ENCODE peak calls at places on chromosomes 13 and 19, in four cellular contexts. F, T, W and J are unnamed samples. For H3K79me2, the result is how much of the 10 kb centered on the place peaks cover.

GRCh38 chr13:78102121-78102677 is 183.6 kb upstream of the EDNRB start:
- DNase-seq in F (no peak), W (no peak), T (no peak), J (peak)

GRCh38 chr13:20475927-20476691 is 49.5 kb downstream of the CRYL1 start:
- DNase-seq in F (no peak), W (peak), T (no peak), J (no peak)

GRCh38 chr19:56159616-56160271 is 16.1 kb upstream of the GALP start:
- DNase-seq in T (no peak), F (no peak), W (no peak), J (no peak)

GRCh38 chr19:52527134-52527953 is at the start of gene ZNF808:
- DNase-seq in F (peak), W (peak), T (peak), J (peak)

GRCh38 chr13:73335938-73336337 is 277.1 kb downstream of the KLF5 start:
- DNase-seq in T (no peak), W (no peak), F (no peak), J (peak)

GRCh38 chr13:48586591-48587103 is 53.8 kb upstream of the RCBTB2 start:
- DNase-seq in T (no peak), W (peak), F (no peak), J (no peak)

GRCh38 chr13:41848435-41849255 is 112.3 kb downstream of the VWA8 start:
- DNase-seq in F (no peak), W (peak), T (no peak), J (no peak)

GRCh38 chr19:33794578-33795369 is 1.9 kb upstream of the KCTD15 start:
- DNase-seq in W (peak), T (no peak), F (peak), J (no peak)

GRCh38 chr19:23249911-23250649 is at the start of gene ZNF724:
- DNase-seq in F (peak), T (peak), W (peak), J (peak)

GRCh38 chr13:110322828-110323171 is 15.7 kb downstream of the COL4A2 start:
- DNase-seq in W (no peak), F (no peak), T (no peak), J (no peak)

GRCh38 chr19:55118401-55118991 is 1.1 kb upstream of the PPP1R12C start:
- DNase-seq in T (peak), F (peak), W (peak), J (no peak)

GRCh38 chr19:18840288-18841260 is 8.8 kb downstream of the UPF1 start:
- DNase-seq in W (no peak), F (no peak), T (no peak), J (no peak)

GRCh38 chr13:32282096-32282711 is 33.0 kb downstream of the ZAR1L start:
- DNase-seq in T (no peak), F (no peak), W (no peak), J (no peak)

GRCh38 chr13:90104764-90105163 is 1242.7 kb upstream of the MIR17HG start:
- DNase-seq in F (no peak), T (no peak), W (no peak), J (no peak)

GRCh38 chr13:97757807-97758206 is 195.7 kb upstream of the IPO5 start:
- DNase-seq in F (no peak), T (no peak), W (no peak), J (peak)

GRCh38 chr19:8221161-8221560 is 12.0 kb downstream of the CERS4 start:
- DNase-seq in T (no peak), F (no peak), W (no peak), J (no peak)
- H3K79me2 ChIP-seq in T (under half), F (under half), W (under half), J (under half)

GRCh38 chr13:101326710-101327109 is 89.6 kb downstream of the NALCN start:
- DNase-seq in W (no peak), T (no peak), F (no peak), J (no peak)
- H2BK120ac ChIP-seq in W (no peak), T (no peak), F (no peak), J (no peak)

GRCh38 chr19:1651548-1652394 is 644 bp downstream of the TCF3 start:
- DNase-seq in W (peak), T (no peak), F (no peak), J (peak)
- H3K23ac ChIP-seq in W (no peak), T (no peak), F (no peak), J (no peak)

GRCh38 chr13:30464496-30465351 is 1.0 kb downstream of the HMGB1 start:
- DNase-seq in T (no peak), W (peak), F (peak), J (peak)
- H3K79me2 ChIP-seq in T (under half), W (under half), F (under half), J (under half)

DNA sequence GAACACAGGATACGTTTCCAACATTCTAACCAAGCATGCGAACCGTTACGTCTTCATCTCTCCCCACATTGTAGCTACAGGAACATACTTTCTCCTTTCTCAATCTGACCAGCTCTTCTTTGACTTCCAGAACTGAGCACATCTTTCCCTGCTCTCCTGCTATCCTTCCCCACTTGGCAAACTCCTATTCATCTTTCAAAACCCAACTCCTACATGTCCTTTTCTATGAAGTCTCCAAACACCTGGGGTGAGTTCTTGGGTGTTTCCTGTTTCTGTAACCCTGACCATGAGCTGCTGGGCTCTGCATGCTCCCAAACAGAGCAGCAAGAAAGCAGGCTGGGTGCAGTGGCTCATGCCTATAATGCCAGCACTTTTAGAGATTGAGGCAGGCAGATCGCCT is 6.6 kb downstream of the ACER1 start:
- DNase-seq in T (no peak), W (no peak), F (no peak), J (no peak)
- H2BK120ac ChIP-seq in T (no peak), W (no peak), F (no peak), J (no peak)

GRCh38 chr19:810077-810855 is 11.5 kb downstream of the PLPPR3 start:
- DNase-seq in W (no peak), T (no peak), F (peak), J (no peak)

GRCh38 chr19:812049-812816 is 9.5 kb downstream of the PLPPR3 start:
- DNase-seq in W (no peak), F (no peak), T (no peak), J (peak)

GRCh38 chr19:811007-811434 is 10.7 kb downstream of the PLPPR3 start:
- DNase-seq in W (no peak), F (peak), T (no peak), J (no peak)

GRCh38 chr19:812819-813358 is 8.9 kb downstream of the PLPPR3 start:
- DNase-seq in W (no peak), F (no peak), T (no peak), J (no peak)

DNA sequence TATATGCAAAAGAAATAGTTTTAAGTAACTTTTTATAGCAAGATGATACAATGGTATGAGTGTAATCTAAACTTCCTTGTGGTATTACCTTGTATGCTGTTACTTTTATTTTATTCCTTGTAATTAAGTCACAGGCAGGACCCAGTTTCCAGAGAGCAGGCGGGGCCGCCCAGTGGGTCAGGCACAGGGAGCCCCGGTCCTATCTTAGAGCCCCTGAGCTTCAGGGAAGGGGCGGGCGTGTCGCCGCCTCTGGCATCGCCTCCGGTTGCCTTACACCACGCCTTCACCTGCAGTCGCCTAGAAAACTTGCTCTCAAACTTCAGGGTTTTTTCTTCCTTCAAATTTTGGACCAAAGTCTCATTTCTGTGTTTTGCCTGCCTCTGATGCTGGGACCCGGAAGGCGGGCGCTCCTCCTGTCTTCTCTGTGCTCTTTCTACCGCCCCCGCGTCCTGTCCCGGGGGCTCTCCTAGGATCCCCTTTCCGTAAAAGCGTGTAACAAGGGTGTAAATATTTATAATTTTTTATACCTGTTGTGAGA is 10.2 kb downstream of the PLPPR3 start:
- DNase-seq in F (no peak), W (no peak), T (no peak), J (no peak)
- H3K23ac ChIP-seq in F (no peak), W (no peak), T (no peak), J (no peak)

GRCh38 chr19:49852631-49853126 is 1.7 kb downstream of the PTOV1 start:
- DNase-seq in W (no peak), T (no peak), F (no peak), J (peak)
- H3K79me2 ChIP-seq in W (under half), T (under half), F (under half), J (under half)

GRCh38 chr19:42488783-42489521 is 39.3 kb downstream of the CEACAM1 start:
- DNase-seq in W (no peak), T (no peak), F (no peak), J (peak)

GRCh38 chr19:42487025-42487797 is 41.1 kb downstream of the CEACAM1 start:
- DNase-seq in W (peak), F (no peak), T (no peak), J (no peak)

DNA sequence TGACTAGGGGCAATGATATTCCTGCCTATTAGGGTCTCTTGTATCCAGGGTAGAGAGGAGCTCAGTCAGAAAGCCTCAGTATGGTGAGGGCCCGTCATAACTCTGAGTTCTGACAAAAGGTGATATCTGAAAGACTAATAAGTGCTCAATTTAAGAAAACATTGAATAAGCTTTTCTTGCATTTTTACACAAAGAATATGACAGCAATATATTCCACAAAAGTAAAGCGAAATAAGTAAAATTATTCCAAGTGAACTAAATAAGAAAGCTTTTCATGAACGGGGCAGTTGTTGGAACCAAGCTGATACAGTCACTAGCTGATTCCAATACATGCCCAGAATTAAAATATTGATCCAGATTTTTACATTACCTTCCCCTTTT is 40.5 kb downstream of the CEACAM1 start:
- DNase-seq in T (no peak), F (no peak), W (no peak), J (no peak)
- H2BK120ac ChIP-seq in T (no peak), F (no peak), W (no peak), J (no peak)

GRCh38 chr13:44576396-44577235 is 486 bp upstream of the TSC22D1 start:
- DNase-seq in W (no peak), T (no peak), F (no peak), J (peak)
- H3K23ac ChIP-seq in W (peak), T (no peak), F (no peak), J (no peak)

GRCh38 chr19:3401004-3401768 is 34.8 kb downstream of the NFIC start:
- DNase-seq in W (no peak), T (no peak), F (no peak), J (no peak)
- H3K79me2 ChIP-seq in W (under half), T (under half), F (under half), J (under half)